ENCODE peak calls at places on chromosomes 11 and 22, in nine cellular contexts. One of them, this sample, is unnamed.

GRCh38 chr22:37237371-37238268 is 6.4 kb downstream of the RAC2 start:
- DNase-seq in K562: no peak
- DNase-seq in HepG2: no peak
- DNase-seq in fibroblast of lung: no peak
- DNase-seq in DND-41: no peak
- DNase-seq in MM.1S: no peak
- DNase-seq in GM23248: peak; percentile 78
- DNase-seq in mesenchymal stem cell: peak; percentile 70
- DNase-seq in neural progenitor cell: no peak
- DNase-seq in this sample: no peak

GRCh38 chr11:13054278-13054677 is 45.2 kb downstream of the RASSF10 start:
- DNase-seq in mesenchymal stem cell: no peak
- DNase-seq in GM23248: peak; percentile 41
- DNase-seq in HepG2: no peak
- DNase-seq in fibroblast of lung: no peak
- DNase-seq in MM.1S: no peak
- DNase-seq in neural progenitor cell: no peak
- DNase-seq in K562: no peak
- DNase-seq in DND-41: no peak
- DNase-seq in this sample: no peak

GRCh38 chr11:19075636-19076035 is 15.1 kb upstream of the MRGPRX2 start:
- DNase-seq in DND-41: no peak
- DNase-seq in mesenchymal stem cell: no peak
- DNase-seq in HepG2: no peak
- DNase-seq in K562: no peak
- DNase-seq in MM.1S: no peak
- DNase-seq in GM23248: no peak
- DNase-seq in fibroblast of lung: no peak
- DNase-seq in neural progenitor cell: no peak
- DNase-seq in this sample: no peak

GRCh38 chr11:101188801-101189200 is 59.2 kb upstream of the PGR start:
- DNase-seq in HepG2: no peak
- DNase-seq in MM.1S: no peak
- DNase-seq in mesenchymal stem cell: no peak
- DNase-seq in K562: no peak
- DNase-seq in DND-41: no peak
- DNase-seq in neural progenitor cell: no peak
- DNase-seq in GM23248: no peak
- DNase-seq in fibroblast of lung: no peak
- DNase-seq in this sample: no peak

GRCh38 chr22:28855355-28856094 is 27.8 kb upstream of the ZNRF3 start:
- DNase-seq in GM23248: peak; percentile 61
- DNase-seq in HepG2: peak; percentile 70
- DNase-seq in MM.1S: peak; percentile 73
- DNase-seq in mesenchymal stem cell: peak; percentile 59
- DNase-seq in DND-41: peak; percentile 66
- DNase-seq in fibroblast of lung: peak; percentile 82
- DNase-seq in K562: peak; percentile 51
- DNase-seq in neural progenitor cell: peak; percentile 74
- DNase-seq in this sample: peak; percentile 41

GRCh38 chr11:46450846-46451470 is 59.4 kb upstream of the CHRM4 start:
- DNase-seq in K562: no peak
- DNase-seq in mesenchymal stem cell: no peak
- DNase-seq in DND-41: no peak
- DNase-seq in GM23248: no peak
- DNase-seq in fibroblast of lung: no peak
- DNase-seq in MM.1S: no peak
- DNase-seq in HepG2: no peak
- DNase-seq in neural progenitor cell: no peak
- DNase-seq in this sample: no peak

GRCh38 chr11:35418282-35418846 is 994 bp downstream of the SLC1A2 start:
- DNase-seq in neural progenitor cell: peak; percentile 42
- DNase-seq in MM.1S: no peak
- DNase-seq in mesenchymal stem cell: peak; percentile 5
- DNase-seq in DND-41: no peak
- DNase-seq in K562: no peak
- DNase-seq in HepG2: no peak
- DNase-seq in fibroblast of lung: no peak
- DNase-seq in GM23248: no peak
- DNase-seq in this sample: peak; percentile 5

GRCh38 chr22:39634530-39635399 is 64.2 kb downstream of the CACNA1I start:
- DNase-seq in neural progenitor cell: no peak
- DNase-seq in GM23248: peak; percentile 96
- DNase-seq in MM.1S: no peak
- DNase-seq in fibroblast of lung: peak; percentile 72
- DNase-seq in DND-41: no peak
- DNase-seq in mesenchymal stem cell: peak; percentile 81
- DNase-seq in HepG2: peak; percentile 12
- DNase-seq in K562: peak; percentile 72
- DNase-seq in this sample: peak; percentile 99

GRCh38 chr11:111403021-111403725 is 24.1 kb upstream of the POU2AF1 start:
- DNase-seq in fibroblast of lung: no peak
- DNase-seq in K562: no peak
- DNase-seq in GM23248: no peak
- DNase-seq in MM.1S: no peak
- DNase-seq in neural progenitor cell: no peak
- DNase-seq in DND-41: no peak
- DNase-seq in HepG2: no peak
- DNase-seq in mesenchymal stem cell: no peak
- DNase-seq in this sample: no peak

DNA sequence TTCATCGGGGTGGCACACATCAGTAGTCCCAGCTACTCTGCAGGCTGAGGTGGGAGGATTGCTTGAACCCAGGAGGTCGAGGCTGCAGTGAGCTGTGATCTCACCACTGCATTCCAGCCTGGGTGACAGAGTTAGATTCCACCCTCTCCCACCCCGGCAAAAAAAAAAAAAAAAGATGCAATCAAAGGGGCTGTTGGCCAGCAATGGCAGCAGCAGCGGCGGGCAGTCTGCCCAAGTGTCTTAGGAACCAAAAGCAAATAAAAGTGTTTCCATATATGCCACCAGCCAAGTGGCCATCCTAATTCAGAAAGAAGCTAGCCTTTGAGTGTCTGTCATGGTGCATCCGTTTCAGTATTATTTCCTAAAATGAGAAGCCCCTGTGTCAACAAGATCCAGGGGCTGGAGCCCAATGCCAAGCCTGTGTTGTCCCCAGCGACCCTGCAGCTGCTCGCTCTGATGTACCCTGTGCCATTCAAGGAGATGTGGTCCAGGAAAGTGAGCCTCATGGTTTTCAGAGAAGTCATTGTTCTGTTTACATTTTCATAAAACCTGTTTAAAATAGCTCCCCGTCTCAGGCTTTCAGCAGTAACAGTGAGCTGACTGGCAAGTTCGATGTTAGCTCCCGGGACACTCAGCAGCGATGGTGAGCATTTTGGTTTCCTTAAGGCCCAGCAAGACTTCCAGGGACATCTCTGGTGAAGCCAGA is 12.5 kb downstream of the CDPF1 start:
- DNase-seq in neural progenitor cell: no peak
- DNase-seq in MM.1S: no peak
- DNase-seq in K562: no peak
- DNase-seq in GM23248: no peak
- DNase-seq in DND-41: no peak
- DNase-seq in mesenchymal stem cell: no peak
- DNase-seq in HepG2: no peak
- DNase-seq in fibroblast of lung: no peak
- DNase-seq in this sample: no peak
- H3K4me1 ChIP-seq in neural progenitor cell: no peaks in the 10 kb centered on the region
- H3K4me1 ChIP-seq in MM.1S: no peaks in the 10 kb centered on the region
- H3K4me1 ChIP-seq in K562: peaks cover 40% of the 10 kb centered on the region
- H3K4me1 ChIP-seq in GM23248: no peaks in the 10 kb centered on the region
- H3K4me1 ChIP-seq in DND-41: peaks cover 58% of the 10 kb centered on the region
- H3K4me1 ChIP-seq in mesenchymal stem cell: peaks cover 6% of the 10 kb centered on the region
- H3K4me1 ChIP-seq in HepG2: peaks cover 14% of the 10 kb centered on the region
- H3K4me1 ChIP-seq in fibroblast of lung: no peaks in the 10 kb centered on the region
- H3K4me1 ChIP-seq in this sample: no peaks in the 10 kb centered on the region

GRCh38 chr11:74010306-74010981 is 1.6 kb upstream of the UCP3 start:
- DNase-seq in K562: peak; percentile 63
- DNase-seq in fibroblast of lung: no peak
- DNase-seq in MM.1S: no peak
- DNase-seq in HepG2: no peak
- DNase-seq in neural progenitor cell: no peak
- DNase-seq in GM23248: no peak
- DNase-seq in DND-41: no peak
- DNase-seq in mesenchymal stem cell: no peak
- DNase-seq in this sample: no peak

GRCh38 chr11:74011360-74012071 is 2.6 kb upstream of the UCP3 start:
- DNase-seq in DND-41: no peak
- DNase-seq in MM.1S: no peak
- DNase-seq in K562: peak; percentile 97
- DNase-seq in fibroblast of lung: no peak
- DNase-seq in mesenchymal stem cell: peak; percentile 63
- DNase-seq in GM23248: peak; percentile 55
- DNase-seq in neural progenitor cell: no peak
- DNase-seq in HepG2: no peak
- DNase-seq in this sample: no peak

GRCh38 chr11:74009675-74010305 is 905 bp upstream of the UCP3 start:
- DNase-seq in mesenchymal stem cell: no peak
- DNase-seq in DND-41: no peak
- DNase-seq in MM.1S: no peak
- DNase-seq in GM23248: no peak
- DNase-seq in fibroblast of lung: no peak
- DNase-seq in HepG2: no peak
- DNase-seq in neural progenitor cell: no peak
- DNase-seq in K562: peak; percentile 33
- DNase-seq in this sample: no peak

GRCh38 chr11:74013141-74013540 is 4.3 kb upstream of the UCP3 start:
- DNase-seq in fibroblast of lung: no peak
- DNase-seq in K562: no peak
- DNase-seq in HepG2: no peak
- DNase-seq in GM23248: no peak
- DNase-seq in MM.1S: no peak
- DNase-seq in mesenchymal stem cell: no peak
- DNase-seq in DND-41: no peak
- DNase-seq in neural progenitor cell: no peak
- DNase-seq in this sample: no peak

DNA sequence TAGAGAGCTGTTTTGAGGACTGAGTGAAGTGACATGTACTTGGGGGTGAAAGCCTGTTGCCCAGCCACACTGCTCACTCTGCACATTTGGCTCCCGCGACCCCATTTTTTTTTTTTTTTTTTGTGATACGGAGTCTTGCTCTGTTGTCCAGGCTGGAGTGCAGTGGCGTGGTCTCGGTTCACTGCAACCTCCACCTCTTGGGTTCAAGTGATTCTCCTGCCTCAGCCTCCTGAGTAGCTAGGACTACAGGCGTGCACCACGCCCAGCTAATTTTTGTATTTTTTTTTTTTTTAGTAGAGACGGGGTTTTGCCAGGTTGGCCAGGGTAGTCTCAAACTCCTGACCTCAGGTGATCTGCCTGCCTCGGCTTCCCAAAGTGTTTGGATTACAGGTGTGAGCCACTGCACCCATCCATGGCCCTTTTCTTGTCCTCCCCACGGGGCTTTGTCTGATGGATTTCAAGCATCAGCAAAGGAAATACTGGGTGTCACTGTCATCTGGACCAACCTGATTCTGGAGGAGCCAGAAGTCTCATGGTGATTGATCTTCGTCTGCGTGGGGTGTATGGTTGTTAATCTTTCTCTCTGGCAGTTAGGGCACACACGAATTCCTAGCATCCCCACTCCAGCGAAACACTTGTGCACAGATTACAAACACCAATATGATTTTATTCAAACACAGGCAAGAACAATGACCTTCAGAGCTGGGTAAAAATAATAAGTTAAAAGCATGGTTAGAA is 3.4 kb upstream of the UCP3 start:
- DNase-seq in mesenchymal stem cell: no peak
- DNase-seq in HepG2: no peak
- DNase-seq in neural progenitor cell: no peak
- DNase-seq in MM.1S: no peak
- DNase-seq in GM23248: no peak
- DNase-seq in DND-41: no peak
- DNase-seq in K562: no peak
- DNase-seq in fibroblast of lung: no peak
- DNase-seq in this sample: no peak
- H3K4me2 ChIP-seq in mesenchymal stem cell: no peak overlapping the region
- H3K4me2 ChIP-seq in HepG2: no peak overlapping the region
- H3K4me2 ChIP-seq in neural progenitor cell: no peak overlapping the region
- H3K4me2 ChIP-seq in MM.1S: no peak overlapping the region
- H3K4me2 ChIP-seq in GM23248: no peak overlapping the region
- H3K4me2 ChIP-seq in DND-41: no peak overlapping the region
- H3K4me2 ChIP-seq in K562: peak overlapping the region; percentile 5
- H3K4me2 ChIP-seq in fibroblast of lung: no peak overlapping the region
- H3K4me2 ChIP-seq in this sample: no peak overlapping the region

DNA sequence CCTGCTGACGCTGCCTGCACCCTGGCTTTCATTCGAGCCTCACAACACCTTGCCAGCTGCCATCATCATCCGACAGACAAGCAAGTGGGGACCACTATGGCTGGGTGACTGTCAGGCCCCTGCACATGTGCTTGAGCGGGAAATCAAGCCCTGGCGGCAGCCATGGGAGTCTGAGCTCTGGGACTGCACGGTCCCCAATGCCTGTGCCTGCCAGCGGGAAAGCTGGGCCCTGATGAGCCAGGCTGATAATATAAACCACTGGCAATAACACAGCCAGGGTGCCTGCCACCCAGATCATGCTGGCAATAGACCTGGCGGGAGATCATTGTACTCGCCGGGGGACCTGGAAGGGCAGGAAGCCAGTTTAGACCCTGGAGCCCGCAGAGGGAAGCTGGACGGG is 2.5 kb downstream of the FGF3 start:
- DNase-seq in DND-41: no peak
- DNase-seq in HepG2: no peak
- DNase-seq in fibroblast of lung: no peak
- DNase-seq in GM23248: no peak
- DNase-seq in MM.1S: no peak
- DNase-seq in neural progenitor cell: no peak
- DNase-seq in K562: no peak
- DNase-seq in mesenchymal stem cell: no peak
- DNase-seq in this sample: no peak
- H2AFZ ChIP-seq in DND-41: no peak overlapping the region
- H2AFZ ChIP-seq in HepG2: no peak overlapping the region
- H2AFZ ChIP-seq in fibroblast of lung: no peak overlapping the region
- H2AFZ ChIP-seq in GM23248: no peak overlapping the region
- H2AFZ ChIP-seq in MM.1S: no peak overlapping the region
- H2AFZ ChIP-seq in neural progenitor cell: no peak overlapping the region
- H2AFZ ChIP-seq in K562: no peak overlapping the region
- H2AFZ ChIP-seq in mesenchymal stem cell: no peak overlapping the region
- H2AFZ ChIP-seq in this sample: no peak overlapping the region

DNA sequence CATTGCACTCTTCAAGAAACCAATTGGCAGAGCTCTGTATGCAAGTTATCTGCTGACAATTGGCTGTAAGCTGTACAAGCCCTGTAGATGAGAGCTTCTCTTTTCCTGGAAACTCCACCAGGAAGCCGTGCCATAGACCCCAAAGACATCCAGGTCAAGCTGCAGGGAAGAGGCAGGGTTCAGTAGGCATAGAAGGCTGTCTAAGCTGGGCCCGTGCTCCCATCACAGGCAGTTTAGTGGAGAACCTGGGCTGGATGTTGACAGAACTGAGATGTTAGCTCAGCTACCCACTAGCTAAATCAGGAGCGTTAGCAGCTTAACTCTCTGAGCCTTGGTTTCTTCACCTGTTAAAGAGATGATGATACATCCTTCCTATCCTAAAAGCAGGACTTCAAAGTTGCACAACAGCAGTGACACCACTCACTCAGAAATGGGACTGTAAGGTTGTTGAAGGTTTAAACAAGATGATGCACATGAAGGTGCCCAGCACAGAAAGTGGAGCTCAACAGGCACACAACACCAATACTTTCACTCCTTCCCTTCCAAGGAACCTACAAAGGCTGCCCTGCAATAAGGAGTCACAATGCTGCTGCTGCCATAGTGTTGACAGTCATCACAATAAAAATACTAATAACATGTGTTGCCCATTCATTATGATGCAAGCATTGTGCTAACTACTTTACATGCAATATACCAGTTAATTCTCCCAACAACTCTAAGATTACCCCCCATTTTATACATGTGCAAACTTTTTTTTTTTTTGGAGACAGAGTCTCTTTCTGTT is 115.4 kb downstream of the ZBTB16 start:
- DNase-seq in GM23248: no peak
- DNase-seq in neural progenitor cell: no peak
- DNase-seq in HepG2: no peak
- DNase-seq in fibroblast of lung: no peak
- DNase-seq in K562: no peak
- DNase-seq in DND-41: no peak
- DNase-seq in MM.1S: no peak
- DNase-seq in mesenchymal stem cell: no peak
- DNase-seq in this sample: no peak
- H3K4me1 ChIP-seq in GM23248: peaks cover 1% of the 10 kb centered on the region
- H3K4me1 ChIP-seq in neural progenitor cell: peaks cover 64% of the 10 kb centered on the region
- H3K4me1 ChIP-seq in HepG2: peaks cover 10% of the 10 kb centered on the region
- H3K4me1 ChIP-seq in fibroblast of lung: no peaks in the 10 kb centered on the region
- H3K4me1 ChIP-seq in K562: no peaks in the 10 kb centered on the region
- H3K4me1 ChIP-seq in DND-41: peaks cover 3% of the 10 kb centered on the region
- H3K4me1 ChIP-seq in MM.1S: peaks cover 26% of the 10 kb centered on the region
- H3K4me1 ChIP-seq in mesenchymal stem cell: peaks cover 6% of the 10 kb centered on the region
- H3K4me1 ChIP-seq in this sample: no peaks in the 10 kb centered on the region

This sample was measured in PC-9.